ENCODE peak calls at places on chromosome 17, in nine cellular contexts. Y is uterus, O is fibroblast of villous mesenchyme, Q is left ventricle myocardium inferior, U is cardiac muscle cell, F is H1, A is fibroblast of pulmonary artery, P is HFF-Myc, H is HL-60. W is an unnamed sample.
A peak's percentile ranks its signal among the peaks of the same experiment; 100 is the strongest.

GRCh38 chr17:37089998-37090397 is 141.2 kb downstream of the AATF start:
- DNase-seq in Y (no peak), O (peak; percentile 27), Q (no peak), U (no peak), F (no peak), A (peak; percentile 13), P (no peak), H (no peak), W (no peak)

GRCh38 chr17:1577186-1577585 is 14.6 kb upstream of the PITPNA start:
- DNase-seq in Y (peak; percentile 84), O (peak; percentile 96), Q (peak; percentile 88), U (no peak), F (no peak), A (peak; percentile 97), P (peak; percentile 66), H (peak; percentile 84), W (no peak)

GRCh38 chr17:29594441-29595090 is 1.6 kb downstream of the ANKRD13B start:
- DNase-seq in Y (peak; percentile 21), O (no peak), Q (no peak), U (no peak), F (no peak), A (no peak), P (no peak), H (no peak), W (no peak)

GRCh38 chr17:57068707-57069106 is 16.3 kb upstream of the AKAP1 start:
- DNase-seq in Y (no peak), O (no peak), Q (no peak), U (no peak), F (no peak), A (no peak), P (no peak), H (no peak), W (no peak)

GRCh38 chr17:57902800-57903759 is 52.1 kb downstream of the CUEDC1 start:
- DNase-seq in Y (peak; percentile 68), O (peak; percentile 72), Q (peak; percentile 87), U (no peak), F (no peak), A (peak; percentile 85), P (no peak), H (peak; percentile 86), W (peak; percentile 92)

GRCh38 chr17:81508639-81509047 is 4.0 kb downstream of the ACTG1 start:
- DNase-seq in Y (no peak), O (no peak), Q (no peak), U (peak; percentile 66), F (no peak), A (peak; percentile 67), P (no peak), H (peak; percentile 39), W (no peak)

GRCh38 chr17:19344311-19345066 is 18.0 kb downstream of the B9D1 start:
- DNase-seq in Y (peak; percentile 34), O (no peak), Q (no peak), U (no peak), F (no peak), A (no peak), P (no peak), H (no peak), W (no peak)

GRCh38 chr17:78921437-78921971 is 3.7 kb downstream of the TIMP2 start:
- DNase-seq in Y (no peak), O (no peak), Q (peak; percentile 62), U (no peak), F (no peak), A (no peak), P (no peak), H (no peak), W (no peak)

GRCh38 chr17:49557204-49558024 is 18.3 kb upstream of the NXPH3 start:
- DNase-seq in Y (no peak), O (peak; percentile 52), Q (no peak), U (peak; percentile 86), F (peak; percentile 59), A (peak; percentile 71), P (no peak), H (no peak), W (no peak)

GRCh38 chr17:58703887-58704286 is 11.5 kb downstream of the RAD51C start:
- DNase-seq in Y (no peak), O (no peak), Q (no peak), U (no peak), F (no peak), A (no peak), P (no peak), H (no peak), W (no peak)

GRCh38 chr17:82129095-82129494 is 31.1 kb upstream of the FASN start:
- DNase-seq in Y (no peak), O (no peak), Q (no peak), U (no peak), F (no peak), A (no peak), P (no peak), H (no peak), W (no peak)

GRCh38 chr17:62781826-62782225 is 26.3 kb downstream of the MARCHF10 start:
- DNase-seq in Y (no peak), O (peak; percentile 51), Q (no peak), U (no peak), F (no peak), A (peak; percentile 57), P (no peak), H (peak; percentile 41), W (no peak)

GRCh38 chr17:77541995-77542394 is 401.2 kb downstream of the SEC14L1 start:
- DNase-seq in Y (no peak), O (peak; percentile 38), Q (no peak), U (peak; percentile 84), F (no peak), A (no peak), P (no peak), H (no peak), W (no peak)

GRCh38 chr17:77543779-77544178 is 403.0 kb downstream of the SEC14L1 start:
- DNase-seq in Y (no peak), O (no peak), Q (no peak), U (no peak), F (no peak), A (no peak), P (no peak), H (no peak), W (no peak)

GRCh38 chr17:77540975-77541374 is 400.2 kb downstream of the SEC14L1 start:
- DNase-seq in Y (no peak), O (no peak), Q (no peak), U (peak; percentile 15), F (no peak), A (no peak), P (no peak), H (no peak), W (no peak)

GRCh38 chr17:77544347-77544746 is 403.6 kb downstream of the SEC14L1 start:
- DNase-seq in Y (no peak), O (no peak), Q (no peak), U (no peak), F (no peak), A (no peak), P (no peak), H (no peak), W (no peak)

DNA sequence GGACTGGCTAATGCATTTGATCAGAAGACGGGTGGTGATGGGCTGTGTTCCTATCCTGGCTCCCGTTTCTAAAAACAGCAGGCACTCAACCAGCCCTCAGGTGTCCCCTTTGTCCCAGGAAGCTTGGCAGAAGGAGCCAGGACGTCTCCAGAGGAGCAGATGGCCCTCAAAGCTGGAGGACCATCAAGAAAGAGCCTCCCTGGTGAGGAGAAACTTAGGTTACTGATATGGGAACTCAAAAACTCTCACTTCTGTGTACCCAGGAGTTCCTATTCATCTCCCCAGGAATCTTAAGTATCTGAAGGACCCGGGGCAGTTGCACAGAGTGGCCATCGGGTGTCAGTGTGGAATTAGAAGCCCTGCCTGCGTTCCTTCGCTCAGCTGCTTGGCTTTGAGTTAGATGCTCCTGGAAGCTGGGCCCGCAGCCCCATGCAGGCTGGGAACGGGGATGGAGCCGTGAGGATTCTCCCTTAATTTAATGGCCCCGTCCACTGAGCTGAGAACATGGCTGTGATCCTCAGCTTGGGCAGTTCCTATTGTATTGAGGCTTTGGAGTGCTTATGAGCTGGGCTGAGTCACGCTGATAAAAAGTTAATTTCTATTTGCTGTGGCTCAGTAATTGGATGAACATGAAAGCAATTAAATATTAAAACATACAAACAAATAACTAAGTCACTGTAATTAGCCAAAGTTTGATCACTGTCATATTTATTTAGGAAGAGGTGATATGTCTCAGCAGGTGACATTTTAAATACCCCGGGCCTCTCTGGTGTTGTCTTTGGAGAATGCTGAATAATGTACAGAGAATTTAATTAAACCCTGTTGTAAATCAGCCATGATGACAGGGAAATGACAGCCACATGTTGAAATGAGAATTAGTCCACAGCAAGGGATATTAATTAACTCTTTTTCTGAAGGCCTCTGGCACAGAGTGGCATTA is 402.1 kb downstream of the SEC14L1 start:
- DNase-seq in Y (peak; percentile 86), O (peak; percentile 81), Q (peak; percentile 81), U (peak; percentile 94), F (peak; percentile 79), A (peak; percentile 88), P (peak; percentile 62), H (no peak), W (peak; percentile 18)
- TF ChIP-seq CTCF in Y (peak; percentile 97), O (peak; percentile 98), Q (peak; percentile 95), U (peak; percentile 96), F (peak; percentile 91), A (peak; percentile 98), P (peak; percentile 93), H (peak; percentile 85), W (peak; percentile 96)

DNA sequence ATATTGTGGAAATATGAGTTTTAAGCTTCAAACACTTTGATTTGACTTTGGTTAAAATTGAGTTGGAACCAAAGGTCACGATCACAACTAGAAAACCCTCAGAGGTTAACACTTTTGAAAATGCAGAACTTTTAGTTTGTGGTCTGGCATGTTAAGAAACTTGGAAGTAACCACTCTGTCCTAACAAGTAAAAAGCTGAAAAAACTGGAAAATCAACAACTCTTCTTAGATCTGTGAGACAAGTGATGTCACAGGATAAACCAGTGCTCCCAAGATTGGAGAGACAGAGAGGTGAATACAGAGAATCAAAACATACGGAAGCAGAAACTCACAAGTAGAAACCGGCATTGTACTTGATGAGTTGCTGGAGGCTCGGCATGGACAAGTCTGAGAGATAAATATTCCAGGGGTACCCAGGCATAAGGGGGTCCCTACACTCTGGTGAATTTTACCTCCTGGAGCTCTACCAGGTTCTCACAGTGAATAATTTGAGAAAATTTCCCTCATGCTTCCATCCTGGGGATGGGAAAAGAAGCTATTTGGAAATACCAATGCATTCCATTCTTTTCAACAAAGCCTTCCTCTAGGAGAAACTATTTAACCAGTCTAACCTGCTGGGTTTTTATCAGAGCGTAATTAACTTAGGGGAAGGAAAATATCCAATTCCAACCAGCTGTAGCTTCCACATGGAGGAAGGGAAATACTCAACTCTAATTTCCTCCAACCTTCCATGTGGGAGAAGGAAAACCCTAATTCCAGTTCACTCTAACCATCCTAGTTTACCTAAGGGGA is 17.2 kb downstream of the MFSD6L start:
- DNase-seq in Y (no peak), O (no peak), Q (no peak), U (no peak), F (peak; percentile 35), A (no peak), P (no peak), H (no peak), W (no peak)
- H3K4me3 ChIP-seq in Y (no peak overlapping the region), O (no peak overlapping the region), Q (no peak overlapping the region), U (no peak overlapping the region), F (no peak overlapping the region), A (no peak overlapping the region), P (no peak overlapping the region), H (no peak overlapping the region), W (no peak overlapping the region)

GRCh38 chr17:39926588-39927100 is 757 bp downstream of the ORMDL3 start:
- DNase-seq in Y (peak; percentile 53), O (peak; percentile 52), Q (peak; percentile 33), U (peak; percentile 33), F (no peak), A (peak; percentile 48), P (no peak), H (peak; percentile 24), W (no peak)
- TF ChIP-seq CTCF in Y (no peak), O (no peak), Q (no peak), U (no peak), F (no peak), A (no peak), P (no peak), H (no peak), W (no peak)

GRCh38 chr17:3710951-3711383 is 12.7 kb upstream of the HASPIN start:
- DNase-seq in Y (no peak), O (peak; percentile 44), Q (no peak), U (no peak), F (no peak), A (peak; percentile 69), P (no peak), H (no peak), W (no peak)
- H3K4me3 ChIP-seq in Y (no peak overlapping the region), O (no peak overlapping the region), Q (no peak overlapping the region), U (no peak overlapping the region), F (no peak overlapping the region), A (no peak overlapping the region), P (no peak overlapping the region), H (no peak overlapping the region), W (no peak overlapping the region)

W was measured in epithelial cell of proximal tubule.